ENCODE peak calls at places on chromosomes 5 and 9, in four cellular contexts. One of them, this sample, is unnamed.

GRCh38 chr9:77751341-77752091 is 103.4 kb upstream of the GNA14 start:
- DNase-seq in pancreas: no peak
- DNase-seq in left ventricle myocardium inferior: no peak
- DNase-seq in cardiac muscle cell: peak; percentile 85
- DNase-seq in this sample: no peak

GRCh38 chr5:11814373-11814772 is 89.9 kb downstream of the CTNND2 start:
- DNase-seq in pancreas: no peak
- DNase-seq in left ventricle myocardium inferior: no peak
- DNase-seq in cardiac muscle cell: no peak
- DNase-seq in this sample: no peak

GRCh38 chr5:103894882-103895281 is 332.3 kb upstream of the NUDT12 start:
- DNase-seq in pancreas: no peak
- DNase-seq in left ventricle myocardium inferior: no peak
- DNase-seq in cardiac muscle cell: no peak
- DNase-seq in this sample: no peak

GRCh38 chr9:96342553-96343245 is 40.7 kb upstream of the HSD17B3 start:
- DNase-seq in pancreas: no peak
- DNase-seq in left ventricle myocardium inferior: no peak
- DNase-seq in cardiac muscle cell: peak; percentile 50
- DNase-seq in this sample: peak; percentile 26

GRCh38 chr5:142942901-142943300 is 172.7 kb downstream of the ARHGAP26 start:
- DNase-seq in pancreas: no peak
- DNase-seq in left ventricle myocardium inferior: no peak
- DNase-seq in cardiac muscle cell: no peak
- DNase-seq in this sample: no peak

GRCh38 chr5:19739691-19740090 is 248.3 kb downstream of the CDH18 start:
- DNase-seq in pancreas: no peak
- DNase-seq in left ventricle myocardium inferior: no peak
- DNase-seq in cardiac muscle cell: no peak
- DNase-seq in this sample: no peak

GRCh38 chr9:6640268-6641072 is 5.1 kb downstream of the GLDC start:
- DNase-seq in pancreas: no peak
- DNase-seq in left ventricle myocardium inferior: no peak
- DNase-seq in cardiac muscle cell: no peak
- DNase-seq in this sample: no peak

GRCh38 chr5:115033861-115034260 is 135.8 kb downstream of the TRIM36 start:
- DNase-seq in pancreas: no peak
- DNase-seq in left ventricle myocardium inferior: no peak
- DNase-seq in cardiac muscle cell: no peak
- DNase-seq in this sample: no peak

GRCh38 chr5:68287976-68288755 is 72.6 kb downstream of the PIK3R1 start:
- DNase-seq in pancreas: peak; percentile 75
- DNase-seq in left ventricle myocardium inferior: peak; percentile 76
- DNase-seq in cardiac muscle cell: peak; percentile 62
- DNase-seq in this sample: peak; percentile 80

GRCh38 chr9:92507496-92507895 is 25.2 kb upstream of the ASPN start:
- DNase-seq in pancreas: no peak
- DNase-seq in left ventricle myocardium inferior: no peak
- DNase-seq in cardiac muscle cell: no peak
- DNase-seq in this sample: no peak

GRCh38 chr5:54263447-54263846 is 46.9 kb downstream of the ARL15 start:
- DNase-seq in pancreas: no peak
- DNase-seq in left ventricle myocardium inferior: no peak
- DNase-seq in cardiac muscle cell: no peak
- DNase-seq in this sample: no peak

GRCh38 chr5:170248172-170248571 is 15.4 kb downstream of the C5orf58 start:
- DNase-seq in pancreas: no peak
- DNase-seq in left ventricle myocardium inferior: no peak
- DNase-seq in cardiac muscle cell: no peak
- DNase-seq in this sample: no peak

GRCh38 chr5:170626507-170627150 is 122.8 kb downstream of the KCNIP1 start:
- DNase-seq in pancreas: no peak
- DNase-seq in left ventricle myocardium inferior: no peak
- DNase-seq in cardiac muscle cell: no peak
- DNase-seq in this sample: no peak

GRCh38 chr5:172956936-172957335 is 2.3 kb upstream of the RPL26L1 start:
- DNase-seq in pancreas: no peak
- DNase-seq in left ventricle myocardium inferior: no peak
- DNase-seq in cardiac muscle cell: no peak
- DNase-seq in this sample: no peak

GRCh38 chr9:37005517-37006140 is 28.4 kb downstream of the PAX5 start:
- DNase-seq in pancreas: no peak
- DNase-seq in left ventricle myocardium inferior: no peak
- DNase-seq in cardiac muscle cell: no peak
- DNase-seq in this sample: no peak

GRCh38 chr9:104958756-104959155 is 30.8 kb upstream of the ABCA1 start:
- DNase-seq in pancreas: no peak
- DNase-seq in left ventricle myocardium inferior: no peak
- DNase-seq in cardiac muscle cell: peak; percentile 27
- DNase-seq in this sample: no peak

GRCh38 chr5:172913117-172913850 is 45.9 kb upstream of the RPL26L1 start:
- DNase-seq in pancreas: no peak
- DNase-seq in left ventricle myocardium inferior: no peak
- DNase-seq in cardiac muscle cell: peak; percentile 27
- DNase-seq in this sample: no peak

GRCh38 chr9:89529243-89530030 is 31.5 kb upstream of the SEMA4D start:
- DNase-seq in pancreas: no peak
- DNase-seq in left ventricle myocardium inferior: no peak
- DNase-seq in cardiac muscle cell: no peak
- DNase-seq in this sample: no peak

GRCh38 chr5:95667219-95667618 is 15.6 kb downstream of the SPATA9 start:
- DNase-seq in pancreas: no peak
- DNase-seq in left ventricle myocardium inferior: no peak
- DNase-seq in cardiac muscle cell: no peak
- DNase-seq in this sample: no peak

GRCh38 chr9:137278061-137278912 is 761 bp downstream of the TOR4A start:
- DNase-seq in pancreas: peak; percentile 78
- DNase-seq in left ventricle myocardium inferior: no peak
- DNase-seq in cardiac muscle cell: peak; percentile 30
- DNase-seq in this sample: no peak

GRCh38 chr9:12748016-12748415 is 26.8 kb upstream of the LURAP1L start:
- DNase-seq in pancreas: no peak
- DNase-seq in left ventricle myocardium inferior: no peak
- DNase-seq in cardiac muscle cell: no peak
- DNase-seq in this sample: no peak

GRCh38 chr9:100619194-100619593 is 41.3 kb downstream of the CAVIN4 start:
- DNase-seq in pancreas: peak; percentile 19
- DNase-seq in left ventricle myocardium inferior: no peak
- DNase-seq in cardiac muscle cell: no peak
- DNase-seq in this sample: no peak

GRCh38 chr9:15509931-15510788 is 610 bp downstream of the PSIP1 start:
- DNase-seq in pancreas: peak; percentile 79
- DNase-seq in left ventricle myocardium inferior: peak; percentile 38
- DNase-seq in cardiac muscle cell: peak; percentile 41
- DNase-seq in this sample: peak; percentile 69

GRCh38 chr5:137146402-137146889 is 352.7 kb downstream of the SPOCK1 start:
- DNase-seq in pancreas: no peak
- DNase-seq in left ventricle myocardium inferior: no peak
- DNase-seq in cardiac muscle cell: peak; percentile 93
- DNase-seq in this sample: no peak

GRCh38 chr9:84230355-84231136 is 110.0 kb downstream of the SLC28A3 start:
- DNase-seq in pancreas: no peak
- DNase-seq in left ventricle myocardium inferior: no peak
- DNase-seq in cardiac muscle cell: peak; percentile 81
- DNase-seq in this sample: no peak

GRCh38 chr5:124732349-124732875 is 14.0 kb downstream of the ZNF608 start:
- DNase-seq in pancreas: no peak
- DNase-seq in left ventricle myocardium inferior: no peak
- DNase-seq in cardiac muscle cell: no peak
- DNase-seq in this sample: no peak

GRCh38 chr5:17105744-17106450 is 111.5 kb upstream of the BASP1 start:
- DNase-seq in pancreas: no peak
- DNase-seq in left ventricle myocardium inferior: peak; percentile 25
- DNase-seq in cardiac muscle cell: peak; percentile 78
- DNase-seq in this sample: no peak

GRCh38 chr5:123809594-123810172 is 297.7 kb downstream of the CSNK1G3 start:
- DNase-seq in pancreas: no peak
- DNase-seq in left ventricle myocardium inferior: no peak
- DNase-seq in cardiac muscle cell: no peak
- DNase-seq in this sample: no peak

GRCh38 chr9:6073731-6074130 is 58.3 kb upstream of the RANBP6 start:
- DNase-seq in pancreas: no peak
- DNase-seq in left ventricle myocardium inferior: no peak
- DNase-seq in cardiac muscle cell: no peak
- DNase-seq in this sample: no peak

GRCh38 chr5:138757061-138757776 is 4.0 kb downstream of the CTNNA1 start:
- DNase-seq in pancreas: no peak
- DNase-seq in left ventricle myocardium inferior: no peak
- DNase-seq in cardiac muscle cell: no peak
- DNase-seq in this sample: no peak

GRCh38 chr5:115961413-115962238 is 649 bp upstream of the LVRN start:
- DNase-seq in pancreas: peak; percentile 35
- DNase-seq in left ventricle myocardium inferior: no peak
- DNase-seq in cardiac muscle cell: no peak
- DNase-seq in this sample: no peak

GRCh38 chr5:89044665-89045200 is 161.7 kb upstream of the MEF2C start:
- DNase-seq in pancreas: no peak
- DNase-seq in left ventricle myocardium inferior: no peak
- DNase-seq in cardiac muscle cell: no peak
- DNase-seq in this sample: no peak

GRCh38 chr9:78213696-78214095 is 22.2 kb upstream of the CEP78 start:
- DNase-seq in pancreas: no peak
- DNase-seq in left ventricle myocardium inferior: no peak
- DNase-seq in cardiac muscle cell: peak; percentile 57
- DNase-seq in this sample: no peak

GRCh38 chr9:120383999-120384924 is 195.7 kb downstream of the CDK5RAP2 start:
- DNase-seq in pancreas: peak; percentile 88
- DNase-seq in left ventricle myocardium inferior: no peak
- DNase-seq in cardiac muscle cell: peak; percentile 69
- DNase-seq in this sample: no peak

DNA sequence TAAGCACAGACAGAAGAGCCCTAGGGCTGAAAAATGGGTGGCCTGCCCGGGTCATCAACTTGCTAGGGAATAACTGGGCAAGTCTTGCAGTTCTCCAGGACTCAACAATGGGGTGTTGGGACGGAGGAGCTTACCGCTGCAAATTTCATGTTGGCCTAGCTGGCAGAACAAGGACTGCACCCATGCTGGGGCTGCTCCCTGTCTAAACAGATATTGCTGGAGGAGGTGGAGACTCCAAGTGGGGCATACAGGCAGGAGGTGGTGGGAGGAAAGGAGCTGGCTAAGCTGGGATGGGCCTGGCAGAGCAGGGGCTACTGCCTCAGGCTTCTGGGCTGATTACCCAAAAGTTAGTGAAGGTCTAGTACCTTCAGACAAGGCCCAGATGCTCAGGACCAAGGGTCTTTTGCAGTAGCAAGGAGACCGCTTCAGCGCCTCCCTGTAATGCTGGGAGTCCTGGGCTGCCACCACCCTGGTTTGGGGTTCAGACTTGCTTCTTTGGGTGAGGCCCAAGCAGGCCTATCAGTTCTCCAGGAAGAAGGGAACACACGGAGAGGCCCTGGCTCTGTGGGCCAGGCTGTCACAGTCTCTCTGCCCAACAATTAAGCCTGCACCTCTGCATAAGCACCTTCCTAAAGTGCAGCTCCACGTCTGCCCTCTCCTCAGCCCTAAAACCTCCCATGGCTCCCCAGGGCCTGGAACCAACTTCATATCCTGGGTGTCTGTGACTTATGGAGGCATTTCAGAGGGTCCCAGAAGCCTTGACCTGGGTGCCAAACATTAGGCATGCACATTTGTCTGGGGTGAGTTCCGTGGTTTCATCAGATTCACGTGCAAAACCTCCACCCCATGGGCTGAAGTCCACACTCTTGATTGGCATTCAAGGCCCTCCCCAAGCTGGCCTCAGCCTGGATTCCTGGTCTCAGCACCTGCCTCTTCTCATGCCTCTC is 24.2 kb upstream of the KIF12 start:
- DNase-seq in pancreas: no peak
- DNase-seq in left ventricle myocardium inferior: no peak
- DNase-seq in cardiac muscle cell: no peak
- DNase-seq in this sample: no peak
- H3K27ac ChIP-seq in pancreas: no peak overlapping the region
- H3K27ac ChIP-seq in left ventricle myocardium inferior: no peak overlapping the region
- H3K27ac ChIP-seq in cardiac muscle cell: no peak overlapping the region
- H3K27ac ChIP-seq in this sample: no peak overlapping the region

GRCh38 chr5:148653840-148654781 is at the start of gene HTR4:
- DNase-seq in pancreas: peak; percentile 47
- DNase-seq in left ventricle myocardium inferior: no peak
- DNase-seq in cardiac muscle cell: no peak
- DNase-seq in this sample: no peak
- TF ChIP-seq CTCF in pancreas: no peak
- TF ChIP-seq CTCF in left ventricle myocardium inferior: no peak
- TF ChIP-seq CTCF in cardiac muscle cell: no peak
- TF ChIP-seq CTCF in this sample: no peak

GRCh38 chr5:150164640-150165039 is 1.9 kb upstream of the CDX1 start:
- DNase-seq in pancreas: no peak
- DNase-seq in left ventricle myocardium inferior: peak; percentile 39
- DNase-seq in cardiac muscle cell: no peak
- DNase-seq in this sample: no peak
- H3K4me3 ChIP-seq in pancreas: no peak overlapping the region
- H3K4me3 ChIP-seq in left ventricle myocardium inferior: no peak overlapping the region
- H3K4me3 ChIP-seq in cardiac muscle cell: no peak overlapping the region
- H3K4me3 ChIP-seq in this sample: no peak overlapping the region

GRCh38 chr5:56449071-56449470 is 215.9 kb upstream of the ANKRD55 start:
- DNase-seq in pancreas: no peak
- DNase-seq in left ventricle myocardium inferior: no peak
- DNase-seq in cardiac muscle cell: no peak
- DNase-seq in this sample: no peak
- H3K27ac ChIP-seq in pancreas: no peak overlapping the region
- H3K27ac ChIP-seq in left ventricle myocardium inferior: no peak overlapping the region
- H3K27ac ChIP-seq in cardiac muscle cell: no peak overlapping the region
- H3K27ac ChIP-seq in this sample: no peak overlapping the region

This sample was measured in ovary.